ENCODE peak calls at places on chromosomes 11 and 22, in five cellular contexts. One of them, this sample, is unnamed.

GRCh38 chr22:30217698-30218565 is 28.6 kb downstream of the LIF start:
- DNase-seq in caudate nucleus: no peak
- DNase-seq in fibroblast of villous mesenchyme: no peak
- DNase-seq in SW 1271: no peak
- DNase-seq in progenitor cell of endocrine pancreas: no peak
- DNase-seq in this sample: no peak

GRCh38 chr11:73991471-73992006 is 8.9 kb upstream of the UCP2 start:
- DNase-seq in SW 1271: no peak
- DNase-seq in caudate nucleus: no peak
- DNase-seq in progenitor cell of endocrine pancreas: no peak
- DNase-seq in fibroblast of villous mesenchyme: no peak
- DNase-seq in this sample: no peak

GRCh38 chr11:103844327-103845215 is 191.9 kb upstream of the DDI1 start:
- DNase-seq in progenitor cell of endocrine pancreas: no peak
- DNase-seq in fibroblast of villous mesenchyme: no peak
- DNase-seq in caudate nucleus: no peak
- DNase-seq in SW 1271: no peak
- DNase-seq in this sample: no peak

GRCh38 chr11:2585566-2586090 is 114.2 kb downstream of the KCNQ1OT1 start:
- DNase-seq in progenitor cell of endocrine pancreas: no peak
- DNase-seq in caudate nucleus: no peak
- DNase-seq in SW 1271: no peak
- DNase-seq in fibroblast of villous mesenchyme: no peak
- DNase-seq in this sample: no peak

GRCh38 chr11:88089134-88089533 is 86.1 kb downstream of the RAB38 start:
- DNase-seq in progenitor cell of endocrine pancreas: no peak
- DNase-seq in SW 1271: no peak
- DNase-seq in fibroblast of villous mesenchyme: no peak
- DNase-seq in caudate nucleus: no peak
- DNase-seq in this sample: no peak

GRCh38 chr11:47271961-47272661 is 2.2 kb downstream of the MADD start:
- DNase-seq in SW 1271: no peak
- DNase-seq in progenitor cell of endocrine pancreas: no peak
- DNase-seq in fibroblast of villous mesenchyme: no peak
- DNase-seq in caudate nucleus: no peak
- DNase-seq in this sample: no peak

GRCh38 chr22:27512283-27512761 is 289.2 kb downstream of the MN1 start:
- DNase-seq in SW 1271: no peak
- DNase-seq in caudate nucleus: no peak
- DNase-seq in fibroblast of villous mesenchyme: peak; percentile 90
- DNase-seq in progenitor cell of endocrine pancreas: no peak
- DNase-seq in this sample: peak; percentile 99

GRCh38 chr22:44870021-44870420 is 117.6 kb downstream of the ARHGAP8 start:
- DNase-seq in caudate nucleus: peak; percentile 51
- DNase-seq in SW 1271: no peak
- DNase-seq in progenitor cell of endocrine pancreas: no peak
- DNase-seq in fibroblast of villous mesenchyme: peak; percentile 8
- DNase-seq in this sample: peak; percentile 11

GRCh38 chr11:94821439-94821838 is 53.3 kb downstream of the AMOTL1 start:
- DNase-seq in SW 1271: no peak
- DNase-seq in progenitor cell of endocrine pancreas: no peak
- DNase-seq in caudate nucleus: no peak
- DNase-seq in fibroblast of villous mesenchyme: no peak
- DNase-seq in this sample: no peak

GRCh38 chr11:94934362-94934761 is 39.0 kb downstream of the CWC15 start:
- DNase-seq in caudate nucleus: no peak
- DNase-seq in progenitor cell of endocrine pancreas: no peak
- DNase-seq in fibroblast of villous mesenchyme: peak; percentile 53
- DNase-seq in SW 1271: no peak
- DNase-seq in this sample: peak; percentile 39

GRCh38 chr11:40160418-40160817 is 1299.0 kb downstream of the LRRC4C start:
- DNase-seq in SW 1271: no peak
- DNase-seq in fibroblast of villous mesenchyme: no peak
- DNase-seq in caudate nucleus: no peak
- DNase-seq in progenitor cell of endocrine pancreas: no peak
- DNase-seq in this sample: no peak

GRCh38 chr22:29310863-29311339 is 4.5 kb downstream of the GAS2L1 start:
- DNase-seq in progenitor cell of endocrine pancreas: no peak
- DNase-seq in caudate nucleus: peak; percentile 86
- DNase-seq in fibroblast of villous mesenchyme: peak; percentile 98
- DNase-seq in SW 1271: peak; percentile 74
- DNase-seq in this sample: peak; percentile 98

GRCh38 chr11:102727890-102728289 is 3.1 kb upstream of the MMP8 start:
- DNase-seq in progenitor cell of endocrine pancreas: no peak
- DNase-seq in caudate nucleus: no peak
- DNase-seq in fibroblast of villous mesenchyme: peak; percentile 64
- DNase-seq in SW 1271: peak; percentile 23
- DNase-seq in this sample: peak; percentile 40

GRCh38 chr22:47307812-47308211 is 545.4 kb downstream of the TBC1D22A start:
- DNase-seq in fibroblast of villous mesenchyme: peak; percentile 36
- DNase-seq in progenitor cell of endocrine pancreas: no peak
- DNase-seq in SW 1271: no peak
- DNase-seq in caudate nucleus: no peak
- DNase-seq in this sample: no peak

GRCh38 chr11:111018571-111018970 is 227.0 kb upstream of the POU2AF2 start:
- DNase-seq in caudate nucleus: no peak
- DNase-seq in fibroblast of villous mesenchyme: peak; percentile 53
- DNase-seq in progenitor cell of endocrine pancreas: no peak
- DNase-seq in SW 1271: no peak
- DNase-seq in this sample: peak; percentile 82

GRCh38 chr11:129861702-129862107 is 33.7 kb downstream of the NFRKB start:
- DNase-seq in progenitor cell of endocrine pancreas: peak; percentile 37
- DNase-seq in fibroblast of villous mesenchyme: peak; percentile 92
- DNase-seq in caudate nucleus: peak; percentile 32
- DNase-seq in SW 1271: peak; percentile 83
- DNase-seq in this sample: peak; percentile 94

GRCh38 chr22:39360674-39361413 is 11.1 kb downstream of the SYNGR1 start:
- DNase-seq in progenitor cell of endocrine pancreas: no peak
- DNase-seq in fibroblast of villous mesenchyme: no peak
- DNase-seq in caudate nucleus: no peak
- DNase-seq in SW 1271: no peak
- DNase-seq in this sample: no peak

GRCh38 chr22:46538816-46539163 is 1.4 kb upstream of the CELSR1 start:
- DNase-seq in SW 1271: no peak
- DNase-seq in fibroblast of villous mesenchyme: no peak
- DNase-seq in caudate nucleus: no peak
- DNase-seq in progenitor cell of endocrine pancreas: no peak
- DNase-seq in this sample: peak; percentile 42

GRCh38 chr11:69394234-69394891 is 87.1 kb upstream of the LINC01488 start:
- DNase-seq in caudate nucleus: no peak
- DNase-seq in progenitor cell of endocrine pancreas: no peak
- DNase-seq in fibroblast of villous mesenchyme: no peak
- DNase-seq in SW 1271: no peak
- DNase-seq in this sample: no peak

GRCh38 chr11:206002-206384 is 1.2 kb downstream of the BET1L start:
- DNase-seq in caudate nucleus: no peak
- DNase-seq in progenitor cell of endocrine pancreas: no peak
- DNase-seq in SW 1271: no peak
- DNase-seq in fibroblast of villous mesenchyme: no peak
- DNase-seq in this sample: no peak

GRCh38 chr11:36363361-36364272 is 67.5 kb downstream of the PRR5L start:
- DNase-seq in caudate nucleus: no peak
- DNase-seq in fibroblast of villous mesenchyme: no peak
- DNase-seq in SW 1271: no peak
- DNase-seq in progenitor cell of endocrine pancreas: no peak
- DNase-seq in this sample: no peak

GRCh38 chr11:75398906-75399305 is 412 bp upstream of the RPS3 start:
- DNase-seq in caudate nucleus: no peak
- DNase-seq in SW 1271: no peak
- DNase-seq in fibroblast of villous mesenchyme: no peak
- DNase-seq in progenitor cell of endocrine pancreas: no peak
- DNase-seq in this sample: no peak

GRCh38 chr11:64058494-64058893 is 22.8 kb downstream of the FLRT1 start:
- DNase-seq in caudate nucleus: no peak
- DNase-seq in progenitor cell of endocrine pancreas: no peak
- DNase-seq in SW 1271: no peak
- DNase-seq in fibroblast of villous mesenchyme: no peak
- DNase-seq in this sample: no peak

GRCh38 chr11:32960553-32961164 is 55.0 kb upstream of the DEPDC7 start:
- DNase-seq in SW 1271: no peak
- DNase-seq in progenitor cell of endocrine pancreas: no peak
- DNase-seq in caudate nucleus: no peak
- DNase-seq in fibroblast of villous mesenchyme: peak; percentile 72
- DNase-seq in this sample: peak; percentile 79

GRCh38 chr11:128289048-128289447 is 298.3 kb downstream of the ETS1 start:
- DNase-seq in fibroblast of villous mesenchyme: no peak
- DNase-seq in progenitor cell of endocrine pancreas: no peak
- DNase-seq in SW 1271: no peak
- DNase-seq in caudate nucleus: no peak
- DNase-seq in this sample: no peak

GRCh38 chr11:12377106-12377823 is at the start of gene PARVA:
- DNase-seq in caudate nucleus: peak; percentile 20
- DNase-seq in SW 1271: peak; percentile 35
- DNase-seq in fibroblast of villous mesenchyme: peak; percentile 81
- DNase-seq in progenitor cell of endocrine pancreas: peak; percentile 60
- DNase-seq in this sample: peak; percentile 88

GRCh38 chr11:67435727-67436458 is 1.6 kb downstream of the PTPRCAP start:
- DNase-seq in SW 1271: no peak
- DNase-seq in progenitor cell of endocrine pancreas: no peak
- DNase-seq in caudate nucleus: no peak
- DNase-seq in fibroblast of villous mesenchyme: no peak
- DNase-seq in this sample: no peak

GRCh38 chr22:19422440-19423301 is 8.9 kb downstream of the HIRA start:
- DNase-seq in SW 1271: no peak
- DNase-seq in fibroblast of villous mesenchyme: peak; percentile 7
- DNase-seq in progenitor cell of endocrine pancreas: no peak
- DNase-seq in caudate nucleus: peak; percentile 33
- DNase-seq in this sample: no peak

GRCh38 chr11:62546244-62546936 is at the start of gene AHNAK:
- DNase-seq in progenitor cell of endocrine pancreas: peak; percentile 61
- DNase-seq in caudate nucleus: no peak
- DNase-seq in SW 1271: no peak
- DNase-seq in fibroblast of villous mesenchyme: peak; percentile 68
- DNase-seq in this sample: peak; percentile 63

GRCh38 chr11:61833478-61833877 is 5.4 kb downstream of the FADS2 start:
- DNase-seq in fibroblast of villous mesenchyme: no peak
- DNase-seq in SW 1271: no peak
- DNase-seq in caudate nucleus: no peak
- DNase-seq in progenitor cell of endocrine pancreas: no peak
- DNase-seq in this sample: no peak

GRCh38 chr11:122601131-122602125 is 54.1 kb upstream of the UBASH3B start:
- DNase-seq in caudate nucleus: no peak
- DNase-seq in fibroblast of villous mesenchyme: peak; percentile 81
- DNase-seq in SW 1271: no peak
- DNase-seq in progenitor cell of endocrine pancreas: no peak
- DNase-seq in this sample: peak; percentile 61

GRCh38 chr11:59756845-59757244 is 1.7 kb downstream of the STX3 start:
- DNase-seq in progenitor cell of endocrine pancreas: no peak
- DNase-seq in fibroblast of villous mesenchyme: peak; percentile 37
- DNase-seq in SW 1271: no peak
- DNase-seq in caudate nucleus: no peak
- DNase-seq in this sample: peak; percentile 21

This sample was measured in fibroblast of pulmonary artery.